ENCODE peak calls at places on chromosomes 13 and 19, in ten cellular contexts. T is astrocyte of the spinal cord; M is activated naive CD4-positive, alpha-beta T cell; Q is endothelial cell; W is HFFc6; H is CD14-positive monocyte; J is OCI-LY7; L is left ventricle myocardium inferior; K is CD8-positive, alpha-beta memory T cell; B is activated naive CD8-positive, alpha-beta T cell treated with anti-CD3 and anti-CD28 coated beads for 36 hours. S is an unnamed sample.
A peak's percentile ranks its signal among the peaks of the same experiment; 100 is the strongest.

GRCh38 chr13:78317030-78317429 is 286.3 kb downstream of the POU4F1 start:
- DNase-seq in L (no peak), J (no peak), K (no peak), B (no peak), W (no peak), M (no peak), Q (no peak), T (no peak), H (no peak), S (no peak)

GRCh38 chr13:71801781-71802180 is 65.2 kb downstream of the DACH1 start:
- DNase-seq in L (no peak), Q (no peak), T (no peak), H (no peak), M (no peak), J (no peak), W (no peak), K (no peak), B (no peak), S (no peak)

GRCh38 chr19:39405261-39405912 is 1.3 kb upstream of the ZFP36 start:
- DNase-seq in W (no peak), K (no peak), T (no peak), J (peak; percentile 56), M (peak; percentile 25), Q (no peak), B (no peak), H (no peak), L (no peak), S (no peak)

GRCh38 chr19:1253514-1254080 is 5.2 kb downstream of the MIDN start:
- DNase-seq in T (no peak), J (no peak), W (no peak), Q (no peak), K (no peak), L (no peak), H (no peak), B (no peak), M (no peak), S (peak; percentile 95)

GRCh38 chr19:33406521-33407139 is 33.1 kb downstream of the CEBPG start:
- DNase-seq in T (peak; percentile 39), W (peak; percentile 27), M (peak; percentile 68), Q (peak; percentile 88), J (peak; percentile 56), L (peak; percentile 69), B (peak; percentile 69), K (peak; percentile 64), H (peak; percentile 72), S (peak; percentile 75)

GRCh38 chr13:77372275-77372674 is 45.4 kb upstream of the MYCBP2 start:
- DNase-seq in W (no peak), T (no peak), L (no peak), Q (no peak), M (no peak), K (no peak), H (no peak), B (no peak), J (no peak), S (no peak)

GRCh38 chr13:74761794-74762193 is 627.6 kb upstream of the KLF12 start:
- DNase-seq in J (no peak), H (no peak), W (no peak), T (peak; percentile 83), K (no peak), B (no peak), M (no peak), L (no peak), Q (no peak), S (no peak)

GRCh38 chr13:110057052-110057451 is 249.9 kb downstream of the COL4A1 start:
- DNase-seq in K (no peak), W (no peak), H (no peak), J (no peak), L (no peak), T (no peak), Q (no peak), B (no peak), M (no peak), S (no peak)

S was measured in SJSA1.